ENCODE peak calls at places on chromosomes 16 and 17, in nine cellular contexts. I is HCT116, M is body of pancreas, H is esophagus squamous epithelium, X is transverse colon, E is adrenal gland, L is HepG2, O is H1, U is heart left ventricle. R is an unnamed sample.

GRCh38 chr17:7897773-7898172 is 9.2 kb downstream of the CHD3 start:
- DNase-seq in E (peak; percentile 50), H (no peak), O (no peak), I (no peak), U (no peak), M (peak; percentile 59), L (peak; percentile 62), X (peak; percentile 27), R (no peak)

GRCh38 chr16:27921134-27921533 is 142.4 kb downstream of the GSG1L start:
- DNase-seq in X (no peak), H (no peak), E (no peak), L (no peak), U (no peak), O (no peak), M (no peak), I (no peak), R (no peak)

GRCh38 chr17:36495076-36495578 is 8.6 kb downstream of the ZNHIT3 start:
- DNase-seq in X (no peak), I (no peak), U (no peak), O (no peak), M (no peak), L (no peak), E (no peak), H (no peak), R (no peak)

GRCh38 chr17:72778161-72779151 is 314.0 kb downstream of the SLC39A11 start:
- DNase-seq in L (no peak), O (no peak), M (no peak), U (no peak), H (no peak), E (no peak), X (no peak), I (no peak), R (no peak)

GRCh38 chr16:21069986-21070385 is 80.7 kb downstream of the DNAH3 start:
- DNase-seq in M (no peak), L (no peak), O (no peak), H (no peak), I (no peak), X (no peak), E (no peak), U (no peak), R (no peak)

GRCh38 chr16:65071371-65072311 is 50.2 kb downstream of the CDH11 start:
- DNase-seq in H (no peak), I (no peak), L (no peak), O (no peak), X (peak; percentile 12), U (peak; percentile 49), E (peak; percentile 31), M (peak; percentile 12), R (peak; percentile 27)

GRCh38 chr16:50948268-50948667 is 202.8 kb downstream of the SALL1 start:
- DNase-seq in L (no peak), H (no peak), E (no peak), U (no peak), M (no peak), O (no peak), I (no peak), X (no peak), R (no peak)

GRCh38 chr16:66695935-66696668 is 441 bp downstream of the CMTM4 start:
- DNase-seq in O (peak; percentile 79), E (peak; percentile 40), X (peak; percentile 77), L (no peak), M (peak; percentile 76), U (peak; percentile 37), I (no peak), H (no peak), R (peak; percentile 30)

GRCh38 chr16:74578433-74578832 is 28.5 kb downstream of the GLG1 start:
- DNase-seq in L (no peak), I (peak; percentile 46), U (no peak), H (no peak), O (no peak), M (no peak), X (no peak), E (no peak), R (no peak)

GRCh38 chr17:79836952-79837887 is 2.0 kb downstream of the CBX4 start:
- DNase-seq in I (peak; percentile 62), U (peak; percentile 90), X (peak; percentile 91), H (no peak), O (peak; percentile 73), E (peak; percentile 95), M (peak; percentile 96), L (peak; percentile 88), R (peak; percentile 60)
- TF ChIP-seq POLR2A in I (no peak), U (no peak), X (peak; percentile 59), H (peak; percentile 48), O (no peak), E (peak; percentile 82), M (peak; percentile 35), L (no peak), R (no peak)

GRCh38 chr16:84933774-84934571 is 77.4 kb downstream of the ZDHHC7 start:
- DNase-seq in H (no peak), O (no peak), X (no peak), L (peak; percentile 55), M (peak; percentile 94), U (peak; percentile 92), E (peak; percentile 89), I (no peak), R (peak; percentile 91)
- TF ChIP-seq CTCF in H (no peak), O (no peak), X (no peak), L (peak; percentile 48), M (no peak), U (no peak), E (no peak), I (no peak), R (no peak)

GRCh38 chr16:2467301-2468141 is 3.6 kb upstream of the NTN3 start:
- DNase-seq in X (peak; percentile 66), L (no peak), H (no peak), U (peak; percentile 88), I (peak; percentile 41), E (peak; percentile 79), O (peak; percentile 85), M (peak; percentile 71), R (peak; percentile 83)
- H3K4me1 ChIP-seq in X (peaks cover 24% of the 10 kb centered on the region), L (peaks cover 41% of the 10 kb centered on the region), H (peaks cover 22% of the 10 kb centered on the region), U (peaks cover 36% of the 10 kb centered on the region), I (peaks cover 25% of the 10 kb centered on the region), E (peaks cover 38% of the 10 kb centered on the region), O (peaks cover 35% of the 10 kb centered on the region), M (peaks cover 43% of the 10 kb centered on the region), R (peaks cover 29% of the 10 kb centered on the region)

DNA sequence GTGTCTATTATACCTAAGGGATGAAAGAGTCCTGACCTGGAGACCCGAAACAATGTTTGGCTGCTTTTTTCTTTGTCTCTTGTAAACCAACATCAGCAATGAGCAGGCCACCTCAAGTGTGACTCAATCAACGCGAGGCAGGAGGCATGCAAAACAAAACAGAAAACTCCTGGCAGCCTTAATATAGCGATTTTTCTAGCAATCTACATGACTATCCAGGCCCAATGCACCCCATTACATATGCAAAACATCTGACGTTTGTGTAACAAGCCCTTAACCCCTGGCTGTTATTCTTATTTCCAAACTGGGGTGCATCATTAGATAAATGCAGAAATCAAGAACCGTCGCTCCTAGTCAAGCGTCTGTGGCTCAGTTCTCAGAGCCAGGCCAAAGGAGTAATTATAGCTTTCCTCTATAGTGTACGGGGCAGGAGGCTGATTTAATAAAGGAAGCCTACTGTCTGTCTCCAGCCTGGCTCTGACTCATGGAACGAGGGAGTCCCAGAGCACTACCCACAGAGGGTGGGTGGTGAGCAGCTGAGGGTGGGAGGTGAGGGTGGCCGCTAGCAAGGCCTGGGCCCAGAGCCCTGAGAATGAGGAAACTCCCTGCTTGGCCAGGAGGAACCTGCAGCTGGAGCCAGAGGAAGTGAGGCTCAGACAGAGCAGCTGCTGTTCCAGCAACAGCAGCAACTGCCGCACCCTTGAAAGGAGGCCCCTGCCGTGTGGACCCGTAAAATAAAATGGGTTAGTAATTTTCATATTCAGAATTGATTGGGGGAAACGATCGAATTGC is 43.9 kb downstream of the CHD9 start:
- DNase-seq in M (peak; percentile 85), X (peak; percentile 85), U (peak; percentile 93), E (peak; percentile 82), O (peak; percentile 66), L (peak; percentile 48), H (peak; percentile 39), I (no peak), R (peak; percentile 78)
- TF ChIP-seq POLR2A in M (no peak), X (no peak), U (no peak), E (peak; percentile 61), O (peak; percentile 1), L (no peak), H (no peak), I (no peak), R (no peak)

GRCh38 chr16:53007095-53007494 is 45.6 kb downstream of the CHD9NB start:
- DNase-seq in E (no peak), O (no peak), X (no peak), M (no peak), H (no peak), U (no peak), L (no peak), I (no peak), R (no peak)
- TF ChIP-seq CTCF in E (no peak), O (peak; percentile 31), X (no peak), M (no peak), H (no peak), U (no peak), L (peak; percentile 30), I (no peak), R (no peak)

GRCh38 chr17:74745548-74746177 is 2.8 kb upstream of the NHERF1 start:
- DNase-seq in L (no peak), I (no peak), O (no peak), H (no peak), M (no peak), U (no peak), X (no peak), E (peak; percentile 34), R (no peak)
- H3K4me1 ChIP-seq in L (peaks cover 59% of the 10 kb centered on the region), I (peaks cover 24% of the 10 kb centered on the region), O (peaks cover 23% of the 10 kb centered on the region), H (peaks cover 24% of the 10 kb centered on the region), M (peaks cover 28% of the 10 kb centered on the region), U (peaks cover 42% of the 10 kb centered on the region), X (peaks cover 28% of the 10 kb centered on the region), E (peaks cover 32% of the 10 kb centered on the region), R (peaks cover 28% of the 10 kb centered on the region)

GRCh38 chr16:58727796-58728568 is 6.1 kb downstream of the GOT2 start:
- DNase-seq in H (no peak), M (no peak), X (no peak), E (no peak), I (no peak), O (no peak), U (no peak), L (no peak), R (no peak)
- TF ChIP-seq POLR2A in H (no peak), M (no peak), X (no peak), E (no peak), I (no peak), O (no peak), U (no peak), L (no peak), R (no peak)